ENCODE peak calls at places on chromosomes 5 and 9, in five cellular contexts. R is B cell; D is RWPE1; C is central memory CD4-positive, alpha-beta T cell; H is GF-D8. Q is an unnamed sample.

GRCh38 chr5:109167586-109167985 is 242.2 kb downstream of the PJA2 start:
- DNase-seq in R (no peak), D (no peak), C (no peak), H (no peak), Q (no peak)

GRCh38 chr5:37816883-37817282 is 23.0 kb downstream of the GDNF start:
- DNase-seq in R (no peak), D (no peak), C (no peak), H (no peak), Q (no peak)

GRCh38 chr9:13721481-13722235 is 442.2 kb upstream of the MPDZ start:
- DNase-seq in R (no peak), D (no peak), C (no peak), H (no peak), Q (no peak)

GRCh38 chr9:126690431-126691051 is 76.8 kb downstream of the LMX1B start:
- DNase-seq in R (peak), D (peak), C (no peak), H (no peak), Q (no peak)

GRCh38 chr9:37327553-37327952 is 94.9 kb upstream of the GRHPR start:
- DNase-seq in R (no peak), D (no peak), C (no peak), H (no peak), Q (no peak)

GRCh38 chr9:79387091-79387490 is 184.7 kb upstream of the TLE4 start:
- DNase-seq in R (no peak), D (no peak), C (no peak), H (no peak), Q (no peak)

GRCh38 chr5:113345261-113345940 is 89.4 kb downstream of the TSSK1B start:
- DNase-seq in R (no peak), D (peak), C (no peak), H (no peak), Q (no peak)

GRCh38 chr5:71865202-71865601 is 146.1 kb downstream of the CARTPT start:
- DNase-seq in R (no peak), D (peak), C (no peak), H (no peak), Q (no peak)

GRCh38 chr9:83778164-83778563 is 39.4 kb downstream of the GKAP1 start:
- DNase-seq in R (no peak), D (no peak), C (no peak), H (no peak), Q (no peak)

GRCh38 chr9:33659915-33660314 is 135.4 kb upstream of the PRSS3 start:
- DNase-seq in R (no peak), D (no peak), C (no peak), H (no peak), Q (no peak)

GRCh38 chr5:114223866-114224265 is 138.0 kb upstream of the KCNN2 start:
- DNase-seq in R (no peak), D (peak), C (no peak), H (no peak), Q (no peak)

GRCh38 chr5:54646285-54647101 is 128.9 kb downstream of the SNX18 start:
- DNase-seq in R (peak), D (no peak), C (peak), H (no peak), Q (peak)

GRCh38 chr5:74017786-74018211 is 391.8 kb downstream of the ARHGEF28 start:
- DNase-seq in R (no peak), D (peak), C (no peak), H (no peak), Q (no peak)

GRCh38 chr5:32996336-32996735 is 285.2 kb downstream of the NPR3 start:
- DNase-seq in R (no peak), D (no peak), C (no peak), H (no peak), Q (no peak)

GRCh38 chr9:131923766-131924165 is 155.9 kb downstream of the MED27 start:
- DNase-seq in R (no peak), D (no peak), C (no peak), H (no peak), Q (no peak)

GRCh38 chr5:149002053-149002452 is 60.8 kb downstream of the SH3TC2 start:
- DNase-seq in R (no peak), D (peak), C (no peak), H (no peak), Q (no peak)

GRCh38 chr9:133103183-133103986 is 17.7 kb downstream of the RALGDS start:
- DNase-seq in R (peak), D (peak), C (peak), H (no peak), Q (peak)

GRCh38 chr9:113350338-113350672 is 964 bp downstream of the BSPRY start:
- DNase-seq in R (peak), D (no peak), C (no peak), H (no peak), Q (no peak)

GRCh38 chr9:93620881-93621820 is 44.8 kb downstream of the PHF2 start:
- DNase-seq in R (no peak), D (no peak), C (no peak), H (no peak), Q (no peak)